ENCODE peak calls at places on chromosomes 1 and 21, in seven cellular contexts. J is H9, K is IMR-90, H is neuronal stem cell, T is mesenchymal stem cell, S is mesendoderm, O is H1. R is an unnamed sample.

GRCh38 chr1:96372881-96373280 is 348.7 kb upstream of the PTBP2 start:
- DNase-seq in J (no peak), K (no peak), H (no peak), T (no peak), S (no peak), O (no peak), R (no peak)

GRCh38 chr1:248918126-248918525 is 12.1 kb downstream of the PGBD2 start:
- DNase-seq in J (no peak), K (no peak), H (no peak), T (no peak), S (no peak), O (no peak), R (no peak)

GRCh38 chr1:186487163-186487562 is 26.2 kb upstream of the PDC start:
- DNase-seq in J (no peak), K (peak; percentile 67), H (no peak), T (no peak), S (no peak), O (no peak), R (no peak)

GRCh38 chr1:167912294-167912693 is 1.6 kb downstream of the ADCY10 start:
- DNase-seq in J (peak; percentile 55), K (no peak), H (no peak), T (no peak), S (no peak), O (no peak), R (no peak)

GRCh38 chr1:29500041-29500440 is 263.7 kb downstream of the PTPRU start:
- DNase-seq in J (peak; percentile 24), K (no peak), H (no peak), T (no peak), S (no peak), O (no peak), R (no peak)

GRCh38 chr1:43796111-43796581 is 88.8 kb downstream of the ST3GAL3 start:
- DNase-seq in J (no peak), K (peak; percentile 77), H (no peak), T (peak; percentile 80), S (no peak), O (no peak), R (no peak)

GRCh38 chr1:5707566-5708178 is 284.6 kb downstream of the NPHP4 start:
- DNase-seq in J (peak; percentile 46), K (no peak), H (no peak), T (no peak), S (peak; percentile 63), O (no peak), R (no peak)

GRCh38 chr1:53592521-53592982 is 133.4 kb downstream of the DMRTB1 start:
- DNase-seq in J (peak; percentile 72), K (peak; percentile 79), H (no peak), T (peak; percentile 56), S (peak; percentile 62), O (peak; percentile 27), R (peak; percentile 1)

GRCh38 chr1:209600541-209600940 is 17.0 kb downstream of the CAMK1G start:
- DNase-seq in J (no peak), K (peak; percentile 39), H (no peak), T (no peak), S (no peak), O (no peak), R (no peak)

GRCh38 chr1:215583185-215583692 is 16.1 kb downstream of the KCTD3 start:
- DNase-seq in J (peak; percentile 56), K (no peak), H (no peak), T (no peak), S (peak; percentile 78), O (no peak), R (peak; percentile 77)

GRCh38 chr21:14785679-14786078 is 239.6 kb upstream of the SAMSN1 start:
- DNase-seq in J (no peak), K (no peak), H (no peak), T (no peak), S (no peak), O (no peak), R (no peak)

GRCh38 chr1:228344631-228345072 is 62.0 kb downstream of the TRIM11 start:
- DNase-seq in J (no peak), K (no peak), H (no peak), T (no peak), S (no peak), O (no peak), R (peak; percentile 56)

GRCh38 chr1:233440952-233441401 is 113.5 kb downstream of the MAP3K21 start:
- DNase-seq in J (peak; percentile 72), K (peak; percentile 28), H (peak; percentile 57), T (peak; percentile 48), S (peak; percentile 92), O (peak; percentile 51), R (peak; percentile 50)

GRCh38 chr1:54944610-54945392 is 35.6 kb upstream of the TMEM61 start:
- DNase-seq in J (peak; percentile 83), K (peak; percentile 85), H (peak; percentile 67), T (peak; percentile 82), S (peak; percentile 90), O (peak; percentile 54), R (peak; percentile 54)

GRCh38 chr21:36783612-36784383 is 84.9 kb downstream of the SIM2 start:
- DNase-seq in J (no peak), K (peak; percentile 97), H (no peak), T (peak; percentile 18), S (peak; percentile 64), O (no peak), R (peak; percentile 87)

GRCh38 chr1:14567903-14568302 is 30.6 kb upstream of the KAZN start:
- DNase-seq in J (no peak), K (no peak), H (no peak), T (no peak), S (no peak), O (no peak), R (no peak)

GRCh38 chr1:89347296-89347695 is 16.6 kb upstream of the GBP6 start:
- DNase-seq in J (no peak), K (no peak), H (no peak), T (no peak), S (no peak), O (no peak), R (no peak)

GRCh38 chr1:231678021-231678432 is 51.4 kb downstream of the DISC1 start:
- DNase-seq in J (no peak), K (peak; percentile 75), H (no peak), T (peak; percentile 95), S (no peak), O (no peak), R (no peak)

GRCh38 chr1:58699011-58699762 is 675 bp downstream of the MYSM1 start:
- DNase-seq in J (no peak), K (no peak), H (no peak), T (no peak), S (peak; percentile 56), O (no peak), R (peak; percentile 17)

GRCh38 chr1:46622341-46622740 is 5.7 kb upstream of the MOB3C start:
- DNase-seq in J (peak; percentile 56), K (peak; percentile 28), H (no peak), T (peak; percentile 44), S (peak; percentile 71), O (no peak), R (peak; percentile 52)

GRCh38 chr21:13937236-13937635 is 273.5 kb downstream of the LIPI start:
- DNase-seq in J (no peak), K (no peak), H (no peak), T (no peak), S (no peak), O (no peak), R (no peak)

GRCh38 chr1:29315262-29315661 is 78.9 kb downstream of the PTPRU start:
- DNase-seq in J (no peak), K (no peak), H (no peak), T (no peak), S (no peak), O (no peak), R (no peak)

GRCh38 chr1:236361909-236362590 is 32.0 kb upstream of the EDARADD start:
- DNase-seq in J (no peak), K (no peak), H (no peak), T (no peak), S (no peak), O (no peak), R (no peak)

GRCh38 chr1:236365999-236366570 is 28.0 kb upstream of the EDARADD start:
- DNase-seq in J (no peak), K (no peak), H (no peak), T (no peak), S (no peak), O (no peak), R (no peak)

DNA sequence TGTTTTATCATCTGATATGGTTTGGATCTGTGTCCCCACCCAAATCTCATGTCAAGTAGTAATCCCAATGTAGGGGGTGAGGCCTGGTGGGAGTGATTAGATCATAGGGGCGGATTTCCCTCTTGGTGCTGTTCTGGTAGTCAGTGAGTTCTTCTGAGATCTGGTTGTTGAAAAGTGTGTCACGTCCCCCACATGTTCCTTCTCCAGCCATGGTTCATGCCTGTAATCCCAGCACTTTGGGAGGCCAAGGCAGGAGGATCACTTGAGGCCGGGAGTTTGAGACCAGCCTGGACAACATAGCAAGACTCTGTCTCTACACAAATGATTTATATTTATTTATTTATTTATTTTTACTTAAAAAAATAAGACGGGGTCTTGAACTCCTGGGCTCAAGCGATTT is 30.8 kb upstream of the EDARADD start:
- DNase-seq in J (no peak), K (no peak), H (no peak), T (no peak), S (no peak), O (no peak), R (no peak)
- H3K4me1 ChIP-seq in J (no peaks in the 10 kb centered on the region), K (no peaks in the 10 kb centered on the region), H (no peaks in the 10 kb centered on the region), T (no peaks in the 10 kb centered on the region), S (no peaks in the 10 kb centered on the region), O (no peaks in the 10 kb centered on the region), R (no peaks in the 10 kb centered on the region)

GRCh38 chr1:184708084-184708676 is 46.5 kb downstream of the EDEM3 start:
- DNase-seq in J (no peak), K (no peak), H (no peak), T (no peak), S (no peak), O (no peak), R (no peak)
- H3K4ac ChIP-seq in J (no peak overlapping the region), K (no peak overlapping the region), H (no peak overlapping the region), T (no peak overlapping the region), S (no peak overlapping the region), O (no peak overlapping the region), R (no peak overlapping the region)

DNA sequence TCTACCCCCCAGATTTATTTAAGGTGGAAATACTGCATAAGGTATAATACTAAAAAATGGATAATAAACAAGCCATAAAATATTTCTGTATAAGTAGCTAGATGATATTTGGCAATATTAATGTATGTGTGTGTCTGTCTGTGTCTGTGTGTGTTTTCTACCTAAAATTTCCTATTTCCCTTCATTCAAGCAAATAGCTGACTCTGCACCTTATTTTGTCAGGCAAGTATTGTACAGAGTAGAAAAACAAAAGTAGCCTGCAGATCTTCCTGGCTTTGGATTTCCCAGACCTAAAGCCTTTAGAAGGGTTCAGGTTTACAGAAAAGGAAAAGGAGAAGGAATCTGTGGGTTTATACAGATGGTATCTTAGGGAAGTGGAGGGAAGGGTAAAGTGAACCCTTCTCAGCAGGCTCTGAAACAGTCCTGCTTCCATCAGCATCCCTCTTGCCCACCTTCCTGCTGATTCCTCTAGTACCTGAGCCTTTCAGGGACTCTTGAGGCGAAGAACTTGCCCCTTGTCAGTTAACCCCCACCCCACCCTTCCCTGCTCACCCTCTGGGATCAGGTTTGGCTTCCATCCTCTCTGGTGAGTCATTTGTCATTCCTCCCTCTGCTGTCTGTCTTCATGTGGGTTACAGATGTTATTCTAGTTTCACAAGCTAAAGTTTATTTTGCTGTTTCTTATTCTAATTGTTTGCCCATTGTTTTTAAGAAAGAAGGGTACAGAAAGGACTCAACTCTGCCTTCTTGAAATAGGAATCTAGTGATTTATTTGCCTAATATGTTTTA is 21.7 kb upstream of the RGS16 start:
- DNase-seq in J (no peak), K (no peak), H (no peak), T (no peak), S (peak; percentile 57), O (no peak), R (peak; percentile 37)
- H3K4me1 ChIP-seq in J (peaks cover 3% of the 10 kb centered on the region), K (peaks cover under 1% of the 10 kb centered on the region), H (peaks cover 15% of the 10 kb centered on the region), T (peaks cover 2% of the 10 kb centered on the region), S (peaks cover 4% of the 10 kb centered on the region), O (peaks cover 8% of the 10 kb centered on the region), R (peaks cover 21% of the 10 kb centered on the region)

GRCh38 chr1:226733876-226734414 is 5.1 kb downstream of the ITPKB start:
- DNase-seq in J (no peak), K (peak; percentile 41), H (no peak), T (no peak), S (no peak), O (no peak), R (no peak)
- H3K4ac ChIP-seq in J (no peak overlapping the region), K (no peak overlapping the region), H (no peak overlapping the region), T (no peak overlapping the region), S (no peak overlapping the region), O (no peak overlapping the region), R (no peak overlapping the region)